ENCODE peak calls at places on chromosomes 12 and 14, in nine cellular contexts. One of them, this sample, is unnamed.

GRCh38 chr12:46267618-46268348 is 1.1 kb downstream of the SLC38A1 start:
- DNase-seq in uterus: no peak
- DNase-seq in A549: peak; percentile 34
- DNase-seq in IMR-90: peak; percentile 24
- DNase-seq in Peyer's patch: peak; percentile 65
- DNase-seq in tibial nerve: peak; percentile 8
- DNase-seq in body of pancreas: peak; percentile 31
- DNase-seq in adrenal gland: peak; percentile 2
- DNase-seq in ovary: peak; percentile 47
- DNase-seq in this sample: no peak

GRCh38 chr12:131415781-131416180 is 295.1 kb upstream of the SFSWAP start:
- DNase-seq in tibial nerve: no peak
- DNase-seq in uterus: no peak
- DNase-seq in ovary: no peak
- DNase-seq in adrenal gland: no peak
- DNase-seq in Peyer's patch: no peak
- DNase-seq in IMR-90: no peak
- DNase-seq in A549: peak; percentile 56
- DNase-seq in body of pancreas: no peak
- DNase-seq in this sample: no peak

GRCh38 chr14:93949511-93950075 is 22.4 kb downstream of the FAM181A start:
- DNase-seq in body of pancreas: no peak
- DNase-seq in Peyer's patch: no peak
- DNase-seq in tibial nerve: no peak
- DNase-seq in IMR-90: peak; percentile 9
- DNase-seq in A549: no peak
- DNase-seq in adrenal gland: no peak
- DNase-seq in ovary: no peak
- DNase-seq in uterus: no peak
- DNase-seq in this sample: no peak

GRCh38 chr12:104715562-104716182 is 242.4 kb downstream of the SLC41A2 start:
- DNase-seq in tibial nerve: no peak
- DNase-seq in A549: no peak
- DNase-seq in Peyer's patch: no peak
- DNase-seq in uterus: no peak
- DNase-seq in body of pancreas: no peak
- DNase-seq in ovary: no peak
- DNase-seq in adrenal gland: no peak
- DNase-seq in IMR-90: no peak
- DNase-seq in this sample: no peak

GRCh38 chr14:38138581-38139138 is 69.0 kb upstream of the SSTR1 start:
- DNase-seq in Peyer's patch: no peak
- DNase-seq in adrenal gland: no peak
- DNase-seq in A549: peak; percentile 2
- DNase-seq in ovary: no peak
- DNase-seq in IMR-90: peak; percentile 68
- DNase-seq in body of pancreas: no peak
- DNase-seq in uterus: no peak
- DNase-seq in tibial nerve: no peak
- DNase-seq in this sample: no peak

GRCh38 chr14:94769413-94770250 is at the start of gene GSC:
- DNase-seq in Peyer's patch: no peak
- DNase-seq in A549: peak; percentile 57
- DNase-seq in adrenal gland: no peak
- DNase-seq in body of pancreas: peak; percentile 49
- DNase-seq in ovary: peak; percentile 44
- DNase-seq in uterus: no peak
- DNase-seq in tibial nerve: peak; percentile 39
- DNase-seq in IMR-90: peak; percentile 5
- DNase-seq in this sample: no peak

GRCh38 chr12:14514154-14514842 is 53.4 kb downstream of the PLBD1 start:
- DNase-seq in Peyer's patch: peak; percentile 76
- DNase-seq in tibial nerve: no peak
- DNase-seq in A549: peak; percentile 23
- DNase-seq in ovary: no peak
- DNase-seq in body of pancreas: peak; percentile 71
- DNase-seq in uterus: no peak
- DNase-seq in adrenal gland: peak; percentile 19
- DNase-seq in IMR-90: peak; percentile 21
- DNase-seq in this sample: no peak

GRCh38 chr12:52011602-52012214 is 5.0 kb downstream of the TAMALIN start:
- DNase-seq in IMR-90: no peak
- DNase-seq in body of pancreas: no peak
- DNase-seq in uterus: no peak
- DNase-seq in A549: no peak
- DNase-seq in ovary: no peak
- DNase-seq in Peyer's patch: no peak
- DNase-seq in adrenal gland: no peak
- DNase-seq in tibial nerve: no peak
- DNase-seq in this sample: no peak

GRCh38 chr14:51014625-51015024 is 70.3 kb upstream of the PYGL start:
- DNase-seq in adrenal gland: no peak
- DNase-seq in Peyer's patch: no peak
- DNase-seq in IMR-90: no peak
- DNase-seq in ovary: no peak
- DNase-seq in tibial nerve: no peak
- DNase-seq in body of pancreas: no peak
- DNase-seq in A549: no peak
- DNase-seq in uterus: no peak
- DNase-seq in this sample: no peak

GRCh38 chr14:91847693-91848092 is 19.6 kb downstream of the TC2N start:
- DNase-seq in tibial nerve: no peak
- DNase-seq in A549: no peak
- DNase-seq in adrenal gland: no peak
- DNase-seq in Peyer's patch: no peak
- DNase-seq in body of pancreas: no peak
- DNase-seq in IMR-90: no peak
- DNase-seq in ovary: no peak
- DNase-seq in uterus: no peak
- DNase-seq in this sample: no peak

GRCh38 chr12:14768823-14769405 is 34.4 kb downstream of the WBP11 start:
- DNase-seq in ovary: peak; percentile 45
- DNase-seq in Peyer's patch: peak; percentile 57
- DNase-seq in body of pancreas: peak; percentile 54
- DNase-seq in uterus: no peak
- DNase-seq in IMR-90: peak; percentile 44
- DNase-seq in A549: peak; percentile 33
- DNase-seq in adrenal gland: peak; percentile 42
- DNase-seq in tibial nerve: peak; percentile 7
- DNase-seq in this sample: peak; percentile 65

GRCh38 chr12:133073836-133074235 is 6.9 kb upstream of the ZNF140 start:
- DNase-seq in Peyer's patch: no peak
- DNase-seq in tibial nerve: no peak
- DNase-seq in uterus: no peak
- DNase-seq in ovary: no peak
- DNase-seq in A549: no peak
- DNase-seq in body of pancreas: no peak
- DNase-seq in IMR-90: no peak
- DNase-seq in adrenal gland: no peak
- DNase-seq in this sample: no peak

GRCh38 chr12:27826076-27826475 is 46.0 kb upstream of the MANSC4 start:
- DNase-seq in A549: no peak
- DNase-seq in uterus: no peak
- DNase-seq in Peyer's patch: no peak
- DNase-seq in body of pancreas: no peak
- DNase-seq in adrenal gland: no peak
- DNase-seq in tibial nerve: no peak
- DNase-seq in ovary: no peak
- DNase-seq in IMR-90: peak; percentile 47
- DNase-seq in this sample: no peak

GRCh38 chr12:2265461-2266167 is 212.8 kb downstream of the CACNA1C start:
- DNase-seq in A549: no peak
- DNase-seq in adrenal gland: no peak
- DNase-seq in tibial nerve: no peak
- DNase-seq in uterus: no peak
- DNase-seq in body of pancreas: no peak
- DNase-seq in Peyer's patch: no peak
- DNase-seq in IMR-90: no peak
- DNase-seq in ovary: no peak
- DNase-seq in this sample: no peak

DNA sequence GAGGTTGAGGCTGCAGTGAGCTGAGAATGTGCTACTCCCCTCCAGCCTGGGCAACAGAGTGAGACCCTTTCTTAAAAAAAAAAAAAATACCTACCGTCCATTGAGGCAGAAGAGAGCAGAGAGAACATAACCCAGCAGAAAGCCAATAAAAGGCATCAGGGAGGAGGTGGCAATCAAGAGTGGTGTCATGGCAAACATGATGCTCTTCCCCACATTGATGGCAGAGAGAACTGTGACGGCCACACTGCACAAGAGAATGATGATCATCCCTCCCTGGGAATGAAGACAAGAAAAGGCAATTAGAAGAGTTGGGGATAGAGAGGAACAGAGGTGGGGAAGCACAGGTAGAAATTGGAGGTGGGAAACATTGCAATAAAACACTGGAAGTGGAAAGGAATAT is 12.1 kb downstream of the SRSF5 start:
- DNase-seq in Peyer's patch: no peak
- DNase-seq in ovary: no peak
- DNase-seq in IMR-90: no peak
- DNase-seq in tibial nerve: no peak
- DNase-seq in body of pancreas: no peak
- DNase-seq in uterus: no peak
- DNase-seq in adrenal gland: no peak
- DNase-seq in A549: no peak
- DNase-seq in this sample: no peak
- TF ChIP-seq POLR2A in Peyer's patch: no peak
- TF ChIP-seq POLR2A in ovary: no peak
- TF ChIP-seq POLR2A in IMR-90: no peak
- TF ChIP-seq POLR2A in tibial nerve: no peak
- TF ChIP-seq POLR2A in body of pancreas: no peak
- TF ChIP-seq POLR2A in uterus: no peak
- TF ChIP-seq POLR2A in adrenal gland: no peak
- TF ChIP-seq POLR2A in A549: no peak
- TF ChIP-seq POLR2A in this sample: no peak

DNA sequence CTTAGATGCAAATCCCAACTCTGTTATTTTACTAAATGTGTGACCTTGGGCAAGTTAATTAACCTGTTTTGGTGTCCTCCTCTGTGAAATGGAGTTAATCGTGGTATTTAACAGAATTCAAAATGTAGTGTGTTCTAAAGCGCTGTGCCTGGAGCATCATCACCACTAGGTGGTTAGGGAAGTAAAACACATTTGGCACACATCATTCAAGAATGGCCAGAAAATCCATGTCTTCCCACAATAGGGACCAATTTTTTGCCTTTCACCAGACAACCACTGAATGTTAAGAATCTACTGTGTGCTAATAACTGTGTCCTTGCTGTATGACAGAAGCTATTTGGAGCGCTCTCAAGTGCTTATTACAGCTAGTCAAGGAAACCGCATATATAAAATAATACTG is 133.4 kb downstream of the MON2 start:
- DNase-seq in tibial nerve: no peak
- DNase-seq in Peyer's patch: no peak
- DNase-seq in ovary: no peak
- DNase-seq in A549: peak; percentile 48
- DNase-seq in IMR-90: no peak
- DNase-seq in adrenal gland: no peak
- DNase-seq in body of pancreas: no peak
- DNase-seq in uterus: no peak
- DNase-seq in this sample: no peak
- TF ChIP-seq CTCF in tibial nerve: no peak
- TF ChIP-seq CTCF in Peyer's patch: no peak
- TF ChIP-seq CTCF in ovary: no peak
- TF ChIP-seq CTCF in A549: peak; percentile 18
- TF ChIP-seq CTCF in IMR-90: no peak
- TF ChIP-seq CTCF in adrenal gland: peak; percentile 11
- TF ChIP-seq CTCF in body of pancreas: no peak
- TF ChIP-seq CTCF in uterus: no peak
- TF ChIP-seq CTCF in this sample: no peak

GRCh38 chr12:6963016-6963731 is 7.3 kb downstream of the PHB2 start:
- DNase-seq in adrenal gland: no peak
- DNase-seq in Peyer's patch: peak; percentile 90
- DNase-seq in uterus: no peak
- DNase-seq in ovary: peak; percentile 56
- DNase-seq in A549: no peak
- DNase-seq in body of pancreas: peak; percentile 97
- DNase-seq in IMR-90: no peak
- DNase-seq in tibial nerve: no peak
- DNase-seq in this sample: peak; percentile 65
- TF ChIP-seq POLR2A in adrenal gland: no peak
- TF ChIP-seq POLR2A in Peyer's patch: peak; percentile 98
- TF ChIP-seq POLR2A in uterus: no peak
- TF ChIP-seq POLR2A in ovary: no peak
- TF ChIP-seq POLR2A in A549: no peak
- TF ChIP-seq POLR2A in body of pancreas: peak; percentile 98
- TF ChIP-seq POLR2A in IMR-90: no peak
- TF ChIP-seq POLR2A in tibial nerve: no peak
- TF ChIP-seq POLR2A in this sample: peak; percentile 85

DNA sequence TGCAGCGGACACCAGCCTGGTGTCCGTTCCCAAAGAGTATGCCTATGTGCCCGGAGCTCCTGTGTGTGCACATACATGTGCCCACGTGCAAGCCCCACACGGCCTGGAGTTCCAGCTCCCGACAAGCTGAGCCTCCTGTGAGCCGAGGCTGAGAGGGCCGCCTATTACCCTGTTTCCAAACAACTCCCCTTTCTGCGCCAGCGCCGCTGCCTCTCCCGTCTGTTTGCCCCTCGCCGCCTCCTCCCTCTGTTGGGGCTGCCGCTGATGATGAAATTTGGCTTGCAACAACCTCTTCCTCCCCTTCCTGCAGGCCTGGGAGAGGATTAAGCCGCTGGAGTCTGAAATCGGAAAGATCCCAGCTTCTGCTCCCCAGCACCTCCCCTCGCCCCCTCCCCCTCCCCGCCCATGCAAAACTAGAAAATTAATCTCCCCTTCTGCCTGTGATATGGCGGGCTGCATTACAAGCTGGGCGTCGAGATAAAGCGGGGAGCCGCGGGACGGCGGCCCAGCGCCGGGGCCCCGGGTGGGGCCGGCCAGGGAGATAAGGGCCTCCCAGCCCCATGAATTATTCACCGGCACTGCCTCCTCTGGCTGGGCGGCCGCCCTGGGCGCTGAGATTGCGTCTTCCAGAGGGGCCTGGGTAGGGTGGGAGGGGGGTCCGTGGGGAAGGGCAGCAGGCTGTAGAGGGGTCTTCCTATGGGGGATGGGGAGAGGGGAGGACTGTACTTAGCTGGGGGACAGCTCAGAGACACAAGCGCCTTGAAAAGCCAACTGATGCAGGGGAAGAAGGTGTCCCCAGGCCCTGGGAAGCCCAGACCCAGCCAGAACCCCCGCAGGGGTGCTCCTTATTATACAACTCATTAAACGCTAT is 6.8 kb upstream of the ASIC1 start:
- DNase-seq in Peyer's patch: peak; percentile 62
- DNase-seq in ovary: peak; percentile 80
- DNase-seq in uterus: peak; percentile 82
- DNase-seq in A549: no peak
- DNase-seq in tibial nerve: peak; percentile 44
- DNase-seq in IMR-90: peak; percentile 47
- DNase-seq in adrenal gland: peak; percentile 38
- DNase-seq in body of pancreas: peak; percentile 30
- DNase-seq in this sample: peak; percentile 93
- TF ChIP-seq CTCF in Peyer's patch: no peak
- TF ChIP-seq CTCF in ovary: no peak
- TF ChIP-seq CTCF in uterus: peak; percentile 5
- TF ChIP-seq CTCF in A549: no peak
- TF ChIP-seq CTCF in tibial nerve: no peak
- TF ChIP-seq CTCF in IMR-90: no peak
- TF ChIP-seq CTCF in adrenal gland: no peak
- TF ChIP-seq CTCF in body of pancreas: no peak
- TF ChIP-seq CTCF in this sample: no peak

This sample was measured in sigmoid colon.